ENCODE peak calls at places on chromosomes 5 and 9, in six cellular contexts. E is AG09319; Q is stimulated activated naive B cell treated with anti-CD40 and anti-IgM and Interleukin-4, amounts not matched to agents 10 μg/mL and 1 μg/mL and 100 μg/mL, for 72 hours; T is fibroblast of mammary gland; X is fibroblast of the conjunctiva; L is activated naive CD4-positive, alpha-beta T cell. A is an unnamed sample.

GRCh38 chr9:1048853-1049252 is 1.3 kb upstream of the DMRT2 start:
- DNase-seq in E (no peak), Q (no peak), X (no peak), T (no peak), L (no peak), A (no peak)

GRCh38 chr9:16505159-16505558 is 365.3 kb downstream of the BNC2 start:
- DNase-seq in T (peak; percentile 15), Q (no peak), E (no peak), X (no peak), L (no peak), A (peak; percentile 47)

GRCh38 chr5:79143684-79144379 is 32.2 kb downstream of the BHMT start:
- DNase-seq in T (peak; percentile 69), X (no peak), Q (no peak), E (no peak), L (no peak), A (peak; percentile 43)

GRCh38 chr9:133112361-133113026 is 8.5 kb downstream of the RALGDS start:
- DNase-seq in T (no peak), X (no peak), Q (peak; percentile 70), L (no peak), E (no peak), A (no peak)

GRCh38 chr9:18208166-18209059 is 265.5 kb upstream of the ADAMTSL1 start:
- DNase-seq in Q (no peak), E (no peak), X (peak; percentile 5), L (no peak), T (peak; percentile 41), A (peak; percentile 64)

GRCh38 chr5:912356-913091 is 19.8 kb downstream of the TRIP13 start:
- DNase-seq in Q (no peak), L (no peak), X (peak; percentile 74), E (peak; percentile 11), T (peak; percentile 96), A (peak; percentile 45)

GRCh38 chr5:61489574-61489973 is 157.5 kb downstream of the ZSWIM6 start:
- DNase-seq in E (no peak), L (no peak), X (no peak), T (no peak), Q (no peak), A (no peak)

GRCh38 chr9:111233963-111234362 is 96.1 kb downstream of the OR2K2 start:
- DNase-seq in L (no peak), T (no peak), X (no peak), E (no peak), Q (no peak), A (no peak)

GRCh38 chr9:131874916-131875670 is 135.2 kb upstream of the RAPGEF1 start:
- DNase-seq in E (no peak), L (no peak), X (no peak), T (no peak), Q (no peak), A (no peak)

GRCh38 chr5:178297751-178298150 is 65.1 kb upstream of the PHYKPL start:
- DNase-seq in T (no peak), E (no peak), Q (no peak), L (no peak), X (no peak), A (no peak)

GRCh38 chr9:72039532-72039931 is 20.9 kb downstream of the C9orf57 start:
- DNase-seq in E (no peak), X (no peak), Q (no peak), T (no peak), L (no peak), A (no peak)

GRCh38 chr9:89678394-89679005 is 73.7 kb downstream of the GADD45G start:
- DNase-seq in Q (no peak), X (no peak), T (no peak), E (no peak), L (no peak), A (no peak)

GRCh38 chr5:132394681-132395259 is 25.3 kb downstream of the SLC22A5 start:
- DNase-seq in T (no peak), L (no peak), Q (no peak), X (no peak), E (no peak), A (no peak)

GRCh38 chr5:141558150-141558549 is 60.6 kb downstream of the DIAPH1 start:
- DNase-seq in L (no peak), T (peak; percentile 31), E (no peak), Q (no peak), X (no peak), A (peak; percentile 20)

GRCh38 chr5:95806687-95807086 is 15.8 kb downstream of the GLRX start:
- DNase-seq in T (no peak), X (no peak), L (no peak), E (no peak), Q (no peak), A (no peak)

GRCh38 chr9:91720313-91720712 is 229.7 kb downstream of the ROR2 start:
- DNase-seq in L (no peak), E (no peak), Q (no peak), T (peak; percentile 27), X (no peak), A (peak; percentile 51)

GRCh38 chr5:80961376-80962281 is 1.5 kb downstream of the RASGRF2 start:
- DNase-seq in Q (no peak), T (no peak), L (peak; percentile 23), X (no peak), E (no peak), A (no peak)

GRCh38 chr9:94656190-94656589 is 16.9 kb upstream of the FBP1 start:
- DNase-seq in Q (peak; percentile 73), T (no peak), L (peak; percentile 10), E (no peak), X (no peak), A (no peak)

GRCh38 chr9:76887003-76887821 is 18.7 kb downstream of the PRUNE2 start:
- DNase-seq in E (no peak), L (no peak), T (no peak), Q (no peak), X (no peak), A (peak; percentile 24)

GRCh38 chr5:132749506-132749905 is 2.3 kb downstream of the CCNI2 start:
- DNase-seq in T (no peak), X (no peak), Q (no peak), E (no peak), L (no peak), A (no peak)

GRCh38 chr9:93387791-93388190 is 63.7 kb upstream of the FAM120A start:
- DNase-seq in X (no peak), E (no peak), Q (no peak), T (no peak), L (no peak), A (no peak)

GRCh38 chr5:6708814-6709213 is 4.4 kb upstream of the TENT4A start:
- DNase-seq in E (no peak), T (no peak), L (no peak), Q (no peak), X (no peak), A (no peak)

GRCh38 chr9:8706546-8706945 is 907.0 kb upstream of the DMAC1 start:
- DNase-seq in E (no peak), X (no peak), Q (no peak), L (no peak), T (no peak), A (no peak)

GRCh38 chr5:113039229-113039628 is 62.6 kb downstream of the DCP2 start:
- DNase-seq in L (no peak), Q (no peak), X (no peak), E (no peak), T (no peak), A (no peak)

GRCh38 chr9:20854444-20854843 is 170.4 kb downstream of the FOCAD start:
- DNase-seq in T (no peak), Q (no peak), L (no peak), E (no peak), X (no peak), A (peak; percentile 4)